ENCODE peak calls at places on chromosomes 1 and 21, in seven cellular contexts. J is K562; D is GM23338; K is CD8-positive, alpha-beta T cell; H is Panc1; X is neural crest cell; S is activated B cell treated with CpG ODN at 0.5 μM for 24 hours. I is an unnamed sample.
A peak's percentile ranks its signal among the peaks of the same experiment; 100 is the strongest.

GRCh38 chr1:6183520-6183989 is 3.4 kb upstream of the CHD5 start:
- DNase-seq in S (no peak), D (peak; percentile 64), H (no peak), K (no peak), X (no peak), J (no peak), I (no peak)

GRCh38 chr1:177629526-177629925 is 340.3 kb downstream of the SEC16B start:
- DNase-seq in H (no peak), S (no peak), K (no peak), J (no peak), X (no peak), D (no peak), I (no peak)

GRCh38 chr21:32096411-32096810 is 182.4 kb downstream of the MIS18A start:
- DNase-seq in D (peak; percentile 82), X (peak; percentile 35), H (no peak), K (no peak), J (peak; percentile 56), S (no peak), I (peak; percentile 58)

GRCh38 chr1:164754088-164754600 is 195.2 kb downstream of the PBX1 start:
- DNase-seq in D (no peak), S (no peak), X (no peak), K (no peak), J (no peak), H (no peak), I (no peak)

GRCh38 chr1:156781585-156782186 is 14.4 kb downstream of the PRCC start:
- DNase-seq in K (no peak), X (no peak), S (no peak), H (no peak), D (no peak), J (no peak), I (no peak)

GRCh38 chr1:17217607-17218006 is 12.7 kb downstream of the PADI1 start:
- DNase-seq in J (no peak), S (no peak), D (no peak), H (no peak), X (no peak), K (no peak), I (no peak)

GRCh38 chr21:14737922-14738321 is 191.8 kb upstream of the SAMSN1 start:
- DNase-seq in K (peak; percentile 56), D (peak; percentile 76), S (no peak), J (peak; percentile 39), X (peak; percentile 12), H (no peak), I (no peak)

GRCh38 chr1:228059536-228060457 is 22.7 kb upstream of the ARF1 start:
- DNase-seq in X (peak; percentile 33), S (peak; percentile 33), D (peak; percentile 98), H (no peak), K (peak; percentile 69), J (peak; percentile 95), I (no peak)

GRCh38 chr1:155183775-155184221 is 10.1 kb downstream of the TRIM46 start:
- DNase-seq in X (no peak), D (no peak), S (no peak), J (no peak), K (no peak), H (no peak), I (no peak)

GRCh38 chr1:107748529-107748928 is 216.5 kb downstream of the VAV3 start:
- DNase-seq in H (no peak), J (no peak), K (no peak), S (no peak), D (peak; percentile 51), X (no peak), I (no peak)
- TF ChIP-seq CTCF in H (peak; percentile 21), J (no peak), K (no peak), S (no peak), D (peak; percentile 50), X (peak; percentile 66), I (peak; percentile 21)

GRCh38 chr1:46606255-46606965 is 2.3 kb upstream of the MKNK1 start:
- DNase-seq in K (no peak), J (no peak), D (no peak), X (no peak), S (no peak), H (no peak), I (no peak)

GRCh38 chr1:46603481-46603857 is 599 bp downstream of the MKNK1 start:
- DNase-seq in H (no peak), S (no peak), J (no peak), K (no peak), X (no peak), D (no peak), I (no peak)

GRCh38 chr1:46601257-46602007 is 2.6 kb downstream of the MKNK1 start:
- DNase-seq in K (no peak), J (no peak), H (no peak), S (no peak), D (no peak), X (no peak), I (no peak)

GRCh38 chr1:46605242-46605641 is 1.2 kb upstream of the MKNK1 start:
- DNase-seq in J (no peak), D (no peak), K (peak; percentile 64), S (no peak), X (no peak), H (no peak), I (no peak)

DNA sequence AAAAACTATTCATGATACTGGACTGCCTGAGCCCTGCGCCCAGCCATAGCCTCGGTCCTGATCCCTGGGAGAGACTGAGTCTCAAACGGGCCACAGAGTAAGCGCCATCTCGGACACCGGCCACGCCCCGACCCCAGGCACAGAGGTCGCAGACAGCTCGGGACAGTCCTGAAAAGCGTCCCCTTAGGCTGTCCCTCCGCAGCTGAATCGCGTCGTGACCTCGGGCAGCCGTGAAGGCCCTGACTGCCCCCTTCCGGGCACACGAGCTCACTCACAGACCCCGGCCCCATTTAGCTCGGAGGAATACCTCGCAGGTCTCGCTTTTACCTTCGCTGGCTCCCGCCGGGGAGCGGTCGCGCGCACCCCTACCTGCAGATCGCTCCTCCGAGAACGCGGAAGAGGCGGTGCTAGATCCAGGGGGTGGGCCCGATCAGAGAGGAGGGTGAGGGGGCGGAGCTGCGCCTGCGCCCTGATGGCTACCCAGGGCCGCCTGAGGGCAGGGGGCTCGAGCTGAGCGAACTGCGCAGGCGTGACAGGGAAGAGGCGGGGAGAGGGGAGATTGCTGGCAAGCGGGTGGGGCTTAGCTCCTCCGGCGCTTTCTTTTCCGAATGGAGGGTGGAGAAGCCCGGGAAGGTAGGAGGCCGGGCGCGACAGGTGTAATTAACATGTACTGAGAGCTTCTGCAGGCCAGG is at the start of gene MKNK1:
- DNase-seq in D (peak; percentile 99), X (peak; percentile 97), J (peak; percentile 100), S (peak; percentile 97), K (peak; percentile 99), H (peak; percentile 84), I (peak; percentile 99)
- TF ChIP-seq CTCF in D (peak; percentile 43), X (peak; percentile 48), J (no peak), S (no peak), K (no peak), H (no peak), I (peak; percentile 5)

DNA sequence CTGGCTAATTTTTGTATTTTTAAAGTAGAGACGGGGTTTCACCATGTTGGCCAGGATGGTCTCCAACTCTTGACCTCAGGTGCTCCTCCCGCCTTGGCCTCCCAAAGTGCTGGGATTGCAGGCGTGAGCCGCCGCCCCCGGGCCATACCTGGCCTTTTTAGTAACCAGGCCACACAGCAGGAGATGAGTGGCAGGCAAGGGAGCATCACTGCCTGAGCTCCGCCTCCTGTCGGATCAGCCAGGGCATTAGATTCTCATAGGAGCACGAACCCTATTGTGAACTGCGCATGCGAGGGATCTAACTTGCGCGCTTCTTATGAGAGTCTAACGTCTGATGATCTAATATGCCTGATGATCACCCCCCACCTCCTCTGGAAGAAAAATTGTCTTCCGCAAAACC is 308.7 kb upstream of the PRMT6 start:
- DNase-seq in H (no peak), X (no peak), S (no peak), D (peak; percentile 16), J (no peak), K (no peak), I (no peak)
- TF ChIP-seq CTCF in H (no peak), X (no peak), S (no peak), D (no peak), J (no peak), K (no peak), I (no peak)

GRCh38 chr1:245991266-245991665 is 515.8 kb downstream of the SMYD3 start:
- DNase-seq in H (no peak), K (no peak), S (no peak), D (no peak), X (no peak), J (no peak), I (no peak)

GRCh38 chr1:245999697-246000637 is 507.1 kb downstream of the SMYD3 start:
- DNase-seq in D (no peak), S (no peak), K (no peak), X (no peak), H (no peak), J (no peak), I (no peak)

GRCh38 chr1:245997471-245998258 is 509.4 kb downstream of the SMYD3 start:
- DNase-seq in X (no peak), J (no peak), K (no peak), H (no peak), D (no peak), S (no peak), I (no peak)

GRCh38 chr1:245996806-245997205 is 510.3 kb downstream of the SMYD3 start:
- DNase-seq in X (no peak), S (no peak), K (no peak), J (no peak), D (no peak), H (no peak), I (no peak)

DNA sequence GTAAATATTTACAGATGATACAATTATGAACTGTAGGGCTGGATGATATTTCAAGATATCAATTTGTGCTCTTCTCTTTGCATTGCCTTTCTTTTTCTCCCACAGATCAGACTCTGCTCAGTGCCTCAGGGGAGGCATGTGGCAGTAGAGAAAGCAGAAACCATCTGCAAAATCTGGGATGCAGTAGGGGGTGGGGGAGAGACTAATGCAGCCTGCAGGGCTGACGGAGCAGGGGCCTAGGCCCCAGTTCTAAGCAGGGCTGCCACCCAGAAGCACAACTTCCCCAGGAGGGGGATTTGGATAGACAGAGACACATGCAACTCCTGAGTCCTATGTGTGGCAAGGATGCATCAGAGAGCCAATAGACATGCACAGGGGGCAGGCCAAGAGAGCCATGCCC is 511.6 kb downstream of the SMYD3 start:
- DNase-seq in K (no peak), J (no peak), X (no peak), H (no peak), D (no peak), S (no peak), I (no peak)
- TF ChIP-seq CTCF in K (no peak), J (no peak), X (no peak), H (no peak), D (no peak), S (no peak), I (no peak)

DNA sequence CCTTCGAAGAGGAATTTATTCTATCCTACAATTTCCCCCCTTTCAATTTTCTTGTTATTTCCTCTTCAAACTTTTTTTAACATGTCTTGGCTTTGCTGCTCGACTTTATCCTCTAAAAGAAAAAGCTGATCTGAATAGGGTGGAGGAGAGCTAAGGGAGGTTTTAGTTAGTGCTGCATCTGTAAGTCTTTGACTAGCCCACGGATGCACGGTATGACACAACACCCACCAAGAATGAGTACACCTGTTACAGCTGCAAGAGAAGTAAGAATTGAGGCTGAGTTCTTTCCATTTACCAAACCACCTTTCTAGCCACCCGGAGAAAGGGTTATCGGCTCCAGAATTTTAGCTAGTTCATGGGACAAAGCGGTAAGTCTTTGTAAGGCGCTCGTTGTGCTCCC is 23.8 kb downstream of the SCCPDH start:
- DNase-seq in K (no peak), D (no peak), J (no peak), S (no peak), X (no peak), H (no peak), I (no peak)
- TF ChIP-seq CTCF in K (no peak), D (no peak), J (no peak), S (no peak), X (no peak), H (no peak), I (no peak)

GRCh38 chr1:58848818-58849411 is 65.1 kb upstream of the JUN start:
- DNase-seq in K (no peak), J (peak; percentile 19), S (no peak), X (no peak), D (peak; percentile 6), H (peak; percentile 97), I (no peak)
- TF ChIP-seq CTCF in K (no peak), J (no peak), S (no peak), X (no peak), D (no peak), H (no peak), I (no peak)